ENCODE peak calls at places on chromosome 10, in seven cellular contexts. H is AG08395, T is D341Med, E is sigmoid colon, M is non-pigmented ciliary epithelial cell, R is tibial artery, I is pancreas. U is an unnamed sample.

GRCh38 chr10:124646483-124647352 is 97.5 kb downstream of the FAM53B start:
- DNase-seq in H (peak), T (no peak), E (peak), M (peak), R (peak), I (no peak), U (no peak)

GRCh38 chr10:114634607-114634974 is 23.5 kb downstream of the ABLIM1 start:
- DNase-seq in H (peak), T (no peak), E (peak), M (no peak), R (peak), I (no peak), U (peak)

GRCh38 chr10:97399843-97400545 is 1.1 kb downstream of the RRP12 start:
- DNase-seq in H (peak), T (peak), E (no peak), M (no peak), R (no peak), I (peak), U (peak)

GRCh38 chr10:31129261-31129660 is 97.6 kb upstream of the ZNF438 start:
- DNase-seq in H (peak), T (no peak), E (peak), M (peak), R (peak), I (no peak), U (no peak)

GRCh38 chr10:9781681-9782080 is 1236.0 kb upstream of the CELF2 start:
- DNase-seq in H (peak), T (no peak), E (no peak), M (no peak), R (no peak), I (no peak), U (no peak)

GRCh38 chr10:109886037-109886787 is 37.1 kb downstream of the XPNPEP1 start:
- DNase-seq in H (no peak), T (no peak), E (no peak), M (no peak), R (no peak), I (no peak), U (no peak)

GRCh38 chr10:124005091-124005490 is 88.3 kb downstream of the CHST15 start:
- DNase-seq in H (no peak), T (no peak), E (peak), M (no peak), R (no peak), I (no peak), U (no peak)

GRCh38 chr10:71423268-71423667 is 26.5 kb downstream of the CDH23 start:
- DNase-seq in H (no peak), T (peak), E (no peak), M (no peak), R (no peak), I (no peak), U (no peak)

GRCh38 chr10:111076682-111077661 is at the start of gene ADRA2A:
- DNase-seq in H (peak), T (peak), E (no peak), M (no peak), R (no peak), I (peak), U (no peak)

GRCh38 chr10:87613766-87614165 is 45.9 kb upstream of the PAPSS2 start:
- DNase-seq in H (no peak), T (no peak), E (no peak), M (no peak), R (no peak), I (no peak), U (no peak)

GRCh38 chr10:127296696-127297095 is 100.3 kb upstream of the INSYN2A start:
- DNase-seq in H (no peak), T (no peak), E (no peak), M (no peak), R (no peak), I (no peak), U (no peak)

GRCh38 chr10:6721480-6721879 is 141.4 kb upstream of the PRKCQ start:
- DNase-seq in H (peak), T (no peak), E (peak), M (peak), R (no peak), I (no peak), U (no peak)

GRCh38 chr10:110495731-110496552 is 1.8 kb upstream of the DUSP5 start:
- DNase-seq in H (peak), T (peak), E (peak), M (peak), R (peak), I (no peak), U (no peak)